ENCODE peak calls at places on chromosomes 7 and 10, in four cellular contexts. One of them, this sample, is unnamed.

GRCh38 chr7:32479574-32480200 is 10.5 kb downstream of the LSM5 start:
- DNase-seq in H1: peak
- DNase-seq in K562: peak
- DNase-seq in GM12878: no peak
- DNase-seq in this sample: peak

GRCh38 chr10:3395487-3395886 is 222.9 kb upstream of the PITRM1 start:
- DNase-seq in H1: no peak
- DNase-seq in K562: no peak
- DNase-seq in GM12878: no peak
- DNase-seq in this sample: no peak

GRCh38 chr10:128025951-128026350 is 100.3 kb downstream of the MKI67 start:
- DNase-seq in H1: no peak
- DNase-seq in K562: no peak
- DNase-seq in GM12878: no peak
- DNase-seq in this sample: no peak

GRCh38 chr7:16905300-16906044 is 23.7 kb upstream of the AGR3 start:
- DNase-seq in K562: no peak
- DNase-seq in H1: no peak
- DNase-seq in GM12878: no peak
- DNase-seq in this sample: no peak

GRCh38 chr10:76287856-76288255 is 856.4 kb downstream of the LRMDA start:
- DNase-seq in GM12878: no peak
- DNase-seq in K562: no peak
- DNase-seq in H1: no peak
- DNase-seq in this sample: no peak

GRCh38 chr7:142945001-142945400 is 5.7 kb downstream of the LLCFC1 start:
- DNase-seq in GM12878: no peak
- DNase-seq in H1: no peak
- DNase-seq in K562: no peak
- DNase-seq in this sample: no peak

GRCh38 chr7:23117841-23118240 is 12.3 kb downstream of the KLHL7 start:
- DNase-seq in H1: no peak
- DNase-seq in K562: no peak
- DNase-seq in GM12878: no peak
- DNase-seq in this sample: no peak

GRCh38 chr7:44650772-44651171 is 44.3 kb downstream of the OGDH start:
- DNase-seq in H1: no peak
- DNase-seq in GM12878: no peak
- DNase-seq in K562: no peak
- DNase-seq in this sample: no peak

GRCh38 chr10:52314007-52314821 is at the start of gene DKK1:
- DNase-seq in H1: peak
- DNase-seq in GM12878: no peak
- DNase-seq in K562: no peak
- DNase-seq in this sample: peak

GRCh38 chr10:119655566-119656001 is 4.4 kb downstream of the BAG3 start:
- DNase-seq in GM12878: no peak
- DNase-seq in K562: peak
- DNase-seq in H1: no peak
- DNase-seq in this sample: no peak

GRCh38 chr7:159065852-159066480 is 78.7 kb downstream of the VIPR2 start:
- DNase-seq in GM12878: no peak
- DNase-seq in H1: no peak
- DNase-seq in K562: no peak
- DNase-seq in this sample: no peak

GRCh38 chr7:25928549-25929330 is 223.3 kb upstream of the NFE2L3 start:
- DNase-seq in H1: no peak
- DNase-seq in GM12878: no peak
- DNase-seq in K562: no peak
- DNase-seq in this sample: no peak

GRCh38 chr7:95904099-95904498 is 131.7 kb downstream of the DYNC1I1 start:
- DNase-seq in K562: no peak
- DNase-seq in H1: no peak
- DNase-seq in GM12878: no peak
- DNase-seq in this sample: no peak

GRCh38 chr10:34154371-34154770 is 660.7 kb downstream of the PARD3 start:
- DNase-seq in K562: no peak
- DNase-seq in GM12878: no peak
- DNase-seq in H1: no peak
- DNase-seq in this sample: no peak

GRCh38 chr7:138618933-138619332 is 82.2 kb downstream of the SVOPL start:
- DNase-seq in K562: no peak
- DNase-seq in GM12878: no peak
- DNase-seq in H1: no peak
- DNase-seq in this sample: no peak

GRCh38 chr7:149422065-149422913 is 38.6 kb downstream of the ZNF777 start:
- DNase-seq in H1: peak
- DNase-seq in K562: peak
- DNase-seq in GM12878: peak
- DNase-seq in this sample: peak

GRCh38 chr10:122132882-122133634 is 138.0 kb upstream of the BTBD16 start:
- DNase-seq in GM12878: no peak
- DNase-seq in K562: no peak
- DNase-seq in H1: no peak
- DNase-seq in this sample: no peak

GRCh38 chr10:93334901-93335312 is 147.2 kb downstream of the MYOF start:
- DNase-seq in GM12878: no peak
- DNase-seq in H1: no peak
- DNase-seq in K562: no peak
- DNase-seq in this sample: peak

GRCh38 chr7:90222811-90223725 is 11.5 kb downstream of the STEAP2 start:
- DNase-seq in H1: no peak
- DNase-seq in K562: no peak
- DNase-seq in GM12878: no peak
- DNase-seq in this sample: no peak

GRCh38 chr7:3082386-3082785 is 38.7 kb upstream of the CARD11 start:
- DNase-seq in GM12878: no peak
- DNase-seq in K562: no peak
- DNase-seq in H1: no peak
- DNase-seq in this sample: no peak

GRCh38 chr10:72258617-72259016 is 15.1 kb upstream of the DDIT4 start:
- DNase-seq in GM12878: no peak
- DNase-seq in K562: no peak
- DNase-seq in H1: no peak
- DNase-seq in this sample: no peak

GRCh38 chr10:11875499-11876281 is 52.5 kb downstream of the PROSER2 start:
- DNase-seq in GM12878: no peak
- DNase-seq in H1: no peak
- DNase-seq in K562: peak
- DNase-seq in this sample: peak

GRCh38 chr7:155580367-155580766 is 34.0 kb upstream of the CNPY1 start:
- DNase-seq in K562: no peak
- DNase-seq in H1: no peak
- DNase-seq in GM12878: no peak
- DNase-seq in this sample: no peak

GRCh38 chr7:121393005-121393366 is 3.1 kb downstream of the FAM3C start:
- DNase-seq in H1: no peak
- DNase-seq in K562: no peak
- DNase-seq in GM12878: no peak
- DNase-seq in this sample: no peak

GRCh38 chr10:4549254-4549653 is 276.8 kb upstream of the AKR1E2 start:
- DNase-seq in K562: peak
- DNase-seq in H1: no peak
- DNase-seq in GM12878: no peak
- DNase-seq in this sample: no peak

GRCh38 chr7:107967420-107967819 is 35.5 kb downstream of the LAMB1 start:
- DNase-seq in GM12878: no peak
- DNase-seq in K562: no peak
- DNase-seq in H1: no peak
- DNase-seq in this sample: no peak

GRCh38 chr10:35940067-35940989 is 298.2 kb upstream of the FZD8 start:
- DNase-seq in H1: peak
- DNase-seq in GM12878: no peak
- DNase-seq in K562: no peak
- DNase-seq in this sample: no peak

GRCh38 chr7:71120096-71120495 is 11.8 kb upstream of the GALNT17 start:
- DNase-seq in GM12878: no peak
- DNase-seq in K562: no peak
- DNase-seq in H1: no peak
- DNase-seq in this sample: no peak

GRCh38 chr7:4738711-4739527 is 36.5 kb upstream of the AP5Z1 start:
- DNase-seq in GM12878: no peak
- DNase-seq in H1: peak
- DNase-seq in K562: peak
- DNase-seq in this sample: peak

GRCh38 chr7:22935269-22935668 is 78.7 kb downstream of the HYCC1 start:
- DNase-seq in K562: no peak
- DNase-seq in H1: no peak
- DNase-seq in GM12878: no peak
- DNase-seq in this sample: no peak

DNA sequence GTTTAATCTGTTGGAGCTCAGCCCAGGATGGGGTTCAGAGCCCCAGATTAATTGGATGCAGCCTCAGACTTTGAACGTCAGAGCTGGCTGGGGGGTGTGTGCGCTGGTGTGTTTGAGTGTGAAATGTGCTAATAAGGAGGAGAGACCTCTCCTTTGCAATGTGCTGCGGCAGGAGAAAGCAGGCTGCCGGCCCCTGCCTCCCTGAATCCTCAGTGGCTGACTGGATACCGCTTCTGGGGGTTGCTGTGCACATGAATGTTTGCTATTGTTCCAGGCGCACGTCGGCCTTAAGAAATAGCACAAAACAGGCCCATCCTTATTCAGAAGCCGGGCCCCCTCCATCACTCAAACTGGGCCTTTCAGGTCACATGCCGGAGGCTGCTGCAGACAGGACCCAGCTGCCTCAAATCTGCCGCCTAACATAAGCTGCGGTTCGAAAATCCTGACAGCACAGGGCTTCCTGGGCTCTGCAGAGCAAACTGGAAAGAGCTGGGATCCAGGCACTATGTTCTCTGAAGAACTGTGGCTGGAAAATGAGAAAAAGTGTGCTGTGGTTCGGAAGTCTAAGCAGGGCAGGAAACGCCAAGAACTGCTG is 83.9 kb upstream of the PRR15 start:
- DNase-seq in H1: no peak
- DNase-seq in K562: no peak
- DNase-seq in GM12878: no peak
- DNase-seq in this sample: no peak
- TF ChIP-seq EGR1 in H1: no peak
- TF ChIP-seq EGR1 in K562: no peak
- TF ChIP-seq EGR1 in GM12878: no peak
- TF ChIP-seq EGR1 in this sample: no peak

DNA sequence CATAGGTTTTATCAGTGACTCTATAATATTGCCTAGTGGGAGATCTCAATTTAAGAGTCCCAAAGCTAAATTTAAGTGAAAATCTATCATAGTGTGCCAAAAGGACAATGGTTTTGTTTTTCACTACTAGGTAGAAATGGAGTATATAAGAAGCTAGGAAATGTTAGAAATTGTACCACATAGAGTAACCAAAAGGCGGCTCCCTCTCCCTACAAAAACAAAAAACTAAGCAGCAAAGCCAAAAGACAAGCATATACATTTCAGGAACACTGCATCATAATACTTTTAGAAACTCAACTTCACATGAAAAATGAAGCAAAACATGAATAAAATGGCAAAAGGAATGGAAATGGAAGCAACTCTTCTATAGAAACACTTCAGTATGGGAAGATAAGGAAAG is 271.6 kb downstream of the CACNA2D1 start:
- DNase-seq in K562: no peak
- DNase-seq in H1: no peak
- DNase-seq in GM12878: no peak
- DNase-seq in this sample: no peak
- TF ChIP-seq EGR1 in K562: no peak
- TF ChIP-seq EGR1 in H1: no peak
- TF ChIP-seq EGR1 in GM12878: no peak
- TF ChIP-seq EGR1 in this sample: no peak

GRCh38 chr7:127392182-127392565 is 334 bp downstream of the ZNF800 start:
- DNase-seq in H1: no peak
- DNase-seq in K562: peak
- DNase-seq in GM12878: no peak
- DNase-seq in this sample: no peak

GRCh38 chr7:127392566-127393369 is at the start of gene ZNF800:
- DNase-seq in K562: peak
- DNase-seq in GM12878: no peak
- DNase-seq in H1: peak
- DNase-seq in this sample: peak

GRCh38 chr7:127391591-127392181 is 822 bp downstream of the ZNF800 start:
- DNase-seq in H1: peak
- DNase-seq in K562: peak
- DNase-seq in GM12878: no peak
- DNase-seq in this sample: no peak

GRCh38 chr7:127393370-127394058 is 1.0 kb upstream of the ZNF800 start:
- DNase-seq in GM12878: no peak
- DNase-seq in H1: peak
- DNase-seq in K562: no peak
- DNase-seq in this sample: no peak

DNA sequence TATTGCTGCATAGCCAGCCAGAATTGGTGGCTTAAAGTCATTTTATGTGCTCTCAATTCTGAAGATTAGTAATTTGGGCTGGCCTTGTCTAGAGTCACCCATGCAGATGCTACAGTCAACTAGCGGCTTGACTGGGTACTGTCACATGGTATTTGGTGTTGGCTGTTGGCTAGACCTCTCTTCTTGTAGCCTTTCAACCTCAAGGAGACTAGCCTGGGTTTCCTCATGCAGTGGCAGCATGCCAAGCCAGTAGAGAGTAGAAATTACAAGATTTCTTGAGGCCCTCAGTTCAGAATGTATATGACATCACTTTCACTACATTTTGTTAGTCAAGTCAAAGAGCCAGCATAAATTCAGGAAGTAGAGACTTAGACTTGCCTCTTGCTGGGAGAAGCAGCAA is 3.7 kb upstream of the ZNF800 start:
- DNase-seq in K562: peak
- DNase-seq in H1: no peak
- DNase-seq in GM12878: no peak
- DNase-seq in this sample: no peak
- TF ChIP-seq EGR1 in K562: no peak
- TF ChIP-seq EGR1 in H1: no peak
- TF ChIP-seq EGR1 in GM12878: no peak
- TF ChIP-seq EGR1 in this sample: no peak

DNA sequence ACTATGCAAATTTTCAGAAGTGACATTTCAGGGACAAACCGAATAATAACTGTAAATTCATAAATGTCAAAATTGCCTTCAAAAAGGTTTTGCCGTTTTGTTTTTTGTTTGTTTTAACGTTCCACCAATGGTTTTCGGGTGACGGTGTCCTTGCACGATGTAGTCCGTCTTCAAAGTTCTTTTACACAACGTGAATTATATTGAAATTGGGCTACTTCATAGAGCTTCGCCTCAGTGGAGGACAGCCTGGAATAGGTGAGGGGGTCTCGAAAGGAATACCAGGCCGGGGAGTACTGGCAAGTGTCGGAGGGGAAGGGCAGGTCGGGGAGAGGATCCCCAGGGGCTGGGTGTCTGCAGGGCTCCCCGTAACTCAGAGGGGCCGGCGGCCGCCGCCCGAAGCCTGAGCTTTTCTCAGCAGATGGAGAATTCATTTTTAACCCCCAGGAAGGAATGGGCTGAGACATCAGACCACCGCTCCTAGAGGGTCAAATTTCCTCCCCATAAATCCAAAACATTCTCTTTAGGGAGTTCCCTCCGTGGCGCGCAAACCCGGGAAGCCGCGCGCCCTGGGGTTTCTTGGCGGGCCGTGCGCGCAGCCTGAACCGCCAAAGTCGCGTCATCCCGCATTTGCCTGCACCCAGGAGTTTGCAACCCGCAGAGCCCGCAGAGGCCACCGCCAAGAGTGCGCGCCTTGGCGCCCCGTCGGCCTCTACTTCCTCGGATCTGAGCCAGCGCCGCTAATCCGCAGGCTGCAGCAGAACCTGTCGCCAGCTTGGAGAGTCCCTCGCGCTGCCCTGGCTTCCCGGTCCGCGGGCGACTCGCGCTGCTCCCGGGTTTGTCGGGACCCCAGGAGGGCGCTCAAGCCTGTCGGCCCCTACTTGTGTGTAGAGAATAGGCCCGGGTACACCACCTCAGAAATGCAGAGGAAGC is 17.3 kb upstream of the EVX1 start:
- DNase-seq in K562: no peak
- DNase-seq in GM12878: no peak
- DNase-seq in H1: peak
- DNase-seq in this sample: no peak
- TF ChIP-seq EGR1 in K562: no peak
- TF ChIP-seq EGR1 in GM12878: no peak
- TF ChIP-seq EGR1 in H1: no peak
- TF ChIP-seq EGR1 in this sample: no peak